ENCODE peak calls at places on chromosomes 5 and 9, in seven cellular contexts. Q is sigmoid colon, E is HCT116, M is stomach, X is transverse colon, N is K562, P is H1. S is an unnamed sample.

GRCh38 chr5:14444988-14445387 is 136.6 kb upstream of the OTULINL start:
- DNase-seq in Q (no peak), E (no peak), M (no peak), X (no peak), N (no peak), P (no peak), S (no peak)

GRCh38 chr9:68625559-68625958 is 79.5 kb upstream of the PIP5K1B start:
- DNase-seq in Q (no peak), E (no peak), M (no peak), X (no peak), N (no peak), P (no peak), S (no peak)

GRCh38 chr9:121376214-121376830 is 6.3 kb upstream of the STOM start:
- DNase-seq in Q (no peak), E (no peak), M (no peak), X (no peak), N (no peak), P (no peak), S (no peak)

GRCh38 chr9:16628421-16628820 is 242.0 kb downstream of the BNC2 start:
- DNase-seq in Q (no peak), E (no peak), M (no peak), X (no peak), N (no peak), P (no peak), S (no peak)

GRCh38 chr5:36507332-36507952 is 99.0 kb upstream of the SLC1A3 start:
- DNase-seq in Q (peak), E (peak), M (peak), X (peak), N (peak), P (no peak), S (no peak)

GRCh38 chr9:3931058-3931457 is 368.8 kb downstream of the GLIS3 start:
- DNase-seq in Q (no peak), E (no peak), M (no peak), X (no peak), N (no peak), P (no peak), S (no peak)

GRCh38 chr5:10655041-10655685 is 91.3 kb downstream of the ANKRD33B start:
- DNase-seq in Q (peak), E (no peak), M (peak), X (no peak), N (no peak), P (no peak), S (no peak)

GRCh38 chr9:85715587-85715986 is 26.2 kb downstream of the AGTPBP1 start:
- DNase-seq in Q (no peak), E (no peak), M (no peak), X (no peak), N (no peak), P (no peak), S (no peak)

GRCh38 chr5:87829214-87829551 is 416.5 kb upstream of the CCNH start:
- DNase-seq in Q (peak), E (peak), M (peak), X (no peak), N (no peak), P (no peak), S (no peak)

GRCh38 chr9:84397822-84398221 is 57.3 kb upstream of the SLC28A3 start:
- DNase-seq in Q (no peak), E (no peak), M (no peak), X (no peak), N (no peak), P (no peak), S (no peak)

GRCh38 chr9:109816490-109816889 is 36.5 kb downstream of the PALM2AKAP2 start:
- DNase-seq in Q (no peak), E (peak), M (no peak), X (no peak), N (no peak), P (no peak), S (no peak)

GRCh38 chr5:98301567-98301966 is 471.9 kb upstream of the RGMB start:
- DNase-seq in Q (no peak), E (no peak), M (no peak), X (no peak), N (no peak), P (no peak), S (no peak)

GRCh38 chr9:89790542-89791109 is 185.8 kb downstream of the GADD45G start:
- DNase-seq in Q (no peak), E (no peak), M (no peak), X (no peak), N (no peak), P (no peak), S (no peak)

GRCh38 chr5:142292249-142292648 is 32.6 kb downstream of the SPRY4 start:
- DNase-seq in Q (no peak), E (no peak), M (no peak), X (no peak), N (no peak), P (no peak), S (no peak)

GRCh38 chr5:36482812-36483211 is 123.6 kb upstream of the SLC1A3 start:
- DNase-seq in Q (no peak), E (no peak), M (no peak), X (no peak), N (no peak), P (no peak), S (no peak)

GRCh38 chr9:123282343-123283047 is 14.1 kb upstream of the STRBP start:
- DNase-seq in Q (peak), E (peak), M (peak), X (peak), N (no peak), P (no peak), S (no peak)

GRCh38 chr5:135333737-135334515 is 65.1 kb downstream of the MACROH2A1 start:
- DNase-seq in Q (peak), E (no peak), M (no peak), X (no peak), N (peak), P (no peak), S (no peak)

GRCh38 chr9:137613738-137614523 is 4.9 kb upstream of the EHMT1 start:
- DNase-seq in Q (no peak), E (no peak), M (no peak), X (no peak), N (no peak), P (no peak), S (no peak)

GRCh38 chr9:137612741-137613142 is 6.1 kb upstream of the EHMT1 start:
- DNase-seq in Q (no peak), E (no peak), M (no peak), X (no peak), N (no peak), P (no peak), S (no peak)

GRCh38 chr9:137613259-137613658 is 5.5 kb upstream of the EHMT1 start:
- DNase-seq in Q (no peak), E (no peak), M (no peak), X (no peak), N (no peak), P (no peak), S (no peak)

GRCh38 chr9:137610944-137611343 is 5.5 kb downstream of the ARRDC1 start:
- DNase-seq in Q (no peak), E (no peak), M (no peak), X (no peak), N (no peak), P (no peak), S (no peak)

DNA sequence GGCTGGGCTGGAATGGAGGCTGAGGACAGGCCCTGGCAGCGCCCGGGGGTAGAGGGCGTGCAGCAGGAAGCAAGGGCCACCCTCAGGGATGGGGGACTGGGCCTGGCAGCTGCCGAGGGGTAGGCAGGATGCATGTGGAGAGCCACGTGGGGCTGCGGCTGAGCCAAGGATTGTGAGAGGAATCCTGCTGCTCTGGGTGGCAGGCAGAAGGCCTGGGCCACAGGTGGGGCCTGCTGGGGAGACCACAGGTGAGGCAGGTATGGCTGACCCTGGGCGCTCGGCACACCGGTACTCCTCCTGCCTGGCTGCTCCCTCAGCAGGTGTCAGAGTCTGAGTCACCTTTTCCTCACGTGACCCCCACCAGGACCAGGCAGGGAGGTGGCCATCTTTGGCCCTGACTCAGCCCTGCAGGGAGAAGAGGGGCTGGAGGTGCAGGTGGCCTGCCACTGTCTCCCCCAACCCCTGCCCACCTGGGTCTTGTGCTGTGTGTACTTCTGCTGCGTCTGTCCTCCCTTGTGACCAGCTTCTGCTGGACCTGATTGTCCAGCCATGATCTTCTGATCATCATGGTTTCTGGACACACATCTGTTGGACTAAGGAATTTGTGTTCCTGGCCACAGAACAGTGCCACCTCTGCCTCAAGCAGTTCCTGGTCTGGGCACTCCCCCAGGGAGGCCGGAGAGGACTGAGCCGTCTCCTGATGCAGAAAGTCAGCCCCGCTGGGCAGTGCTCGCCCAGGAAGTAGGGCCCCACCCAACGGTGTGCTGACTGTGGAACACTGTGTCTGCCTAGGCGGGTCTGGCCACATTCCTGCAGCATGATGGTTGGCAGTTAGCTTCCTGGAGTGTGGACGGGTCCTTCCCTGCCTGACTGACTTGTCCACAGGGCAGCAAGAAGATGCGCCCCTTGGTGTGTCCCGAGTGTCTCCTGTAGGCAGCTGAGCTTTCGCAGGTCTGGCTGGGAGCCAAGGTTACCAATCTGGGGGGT is 6.4 kb downstream of the ARRDC1 start:
- DNase-seq in Q (no peak), E (peak), M (peak), X (peak), N (peak), P (no peak), S (peak)
- TF ChIP-seq POLR2A in Q (peak), E (peak), M (no peak), X (peak), N (no peak), P (peak), S (no peak)

DNA sequence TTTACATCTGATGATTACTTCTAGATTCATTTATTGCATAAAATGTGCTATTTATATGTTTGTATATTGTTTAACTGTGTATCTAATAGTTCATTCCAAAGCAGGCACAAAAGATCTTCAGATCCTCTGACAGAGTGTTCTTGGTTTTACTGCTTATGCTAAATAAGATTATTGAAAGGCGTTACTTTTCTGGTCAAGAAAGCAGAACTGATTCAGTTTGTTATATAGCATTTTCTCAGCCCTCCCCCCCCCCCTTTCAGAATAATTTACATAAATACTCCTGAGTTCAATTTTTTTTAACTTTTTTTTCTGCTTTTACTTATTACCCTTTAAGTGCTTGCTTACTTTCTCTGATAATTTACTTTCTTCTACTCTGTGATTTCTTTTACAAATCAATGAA is 15.4 kb downstream of the CDC42SE2 start:
- DNase-seq in Q (no peak), E (no peak), M (no peak), X (no peak), N (no peak), P (no peak), S (no peak)
- H3K4me3 ChIP-seq in Q (no peak), E (no peak), M (no peak), X (no peak), N (no peak), P (no peak), S (no peak)

GRCh38 chr5:163773181-163773580 is 267.8 kb downstream of the MAT2B start:
- DNase-seq in Q (no peak), E (no peak), M (no peak), X (no peak), N (no peak), P (no peak), S (no peak)

GRCh38 chr5:163766936-163767670 is 261.7 kb downstream of the MAT2B start:
- DNase-seq in Q (no peak), E (no peak), M (no peak), X (no peak), N (no peak), P (no peak), S (no peak)

DNA sequence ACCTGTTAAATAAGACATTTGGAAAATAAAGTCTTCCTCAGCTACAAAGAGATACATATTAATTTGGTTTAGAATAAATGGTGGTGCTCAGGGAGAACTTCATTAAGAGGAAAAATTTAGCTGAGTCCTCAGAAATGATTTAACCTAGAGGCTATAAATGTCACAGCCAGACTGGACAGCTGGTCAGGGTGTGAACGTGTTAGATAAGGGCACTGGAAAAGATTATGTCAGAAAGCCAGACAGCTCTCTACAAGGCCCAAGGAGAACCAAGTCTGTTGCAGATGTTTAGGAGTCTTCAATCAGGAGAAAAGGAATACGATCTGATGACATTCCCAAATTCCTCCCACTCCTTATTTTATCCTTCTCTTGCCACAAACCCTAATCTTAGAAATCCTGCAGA is 265.2 kb downstream of the MAT2B start:
- DNase-seq in Q (no peak), E (no peak), M (no peak), X (no peak), N (no peak), P (no peak), S (no peak)
- TF ChIP-seq POLR2AphosphoS5 in Q (no peak), E (no peak), M (no peak), X (no peak), N (no peak), P (no peak), S (no peak)

GRCh38 chr9:94993141-94993820 is 266.8 kb downstream of the AOPEP start:
- DNase-seq in Q (no peak), E (no peak), M (no peak), X (no peak), N (no peak), P (no peak), S (no peak)

GRCh38 chr9:94995294-94995693 is 268.8 kb downstream of the AOPEP start:
- DNase-seq in Q (no peak), E (no peak), M (no peak), X (no peak), N (no peak), P (no peak), S (no peak)

GRCh38 chr9:94990897-94991561 is 264.5 kb downstream of the AOPEP start:
- DNase-seq in Q (no peak), E (no peak), M (no peak), X (no peak), N (no peak), P (no peak), S (no peak)

GRCh38 chr9:94993821-94994165 is 267.3 kb downstream of the AOPEP start:
- DNase-seq in Q (no peak), E (no peak), M (no peak), X (no peak), N (no peak), P (no peak), S (no peak)

GRCh38 chr9:94991961-94992907 is 265.7 kb downstream of the AOPEP start:
- DNase-seq in Q (no peak), E (no peak), M (no peak), X (no peak), N (no peak), P (no peak), S (no peak)
- TF ChIP-seq POLR2A in Q (no peak), E (no peak), M (no peak), X (no peak), N (no peak), P (no peak), S (no peak)

GRCh38 chr5:172683264-172683663 is 42.2 kb downstream of the NEURL1B start:
- DNase-seq in Q (no peak), E (no peak), M (no peak), X (no peak), N (no peak), P (no peak), S (no peak)
- H3K4me3 ChIP-seq in Q (no peak), E (no peak), M (no peak), X (no peak), N (no peak), P (peak), S (no peak)

DNA sequence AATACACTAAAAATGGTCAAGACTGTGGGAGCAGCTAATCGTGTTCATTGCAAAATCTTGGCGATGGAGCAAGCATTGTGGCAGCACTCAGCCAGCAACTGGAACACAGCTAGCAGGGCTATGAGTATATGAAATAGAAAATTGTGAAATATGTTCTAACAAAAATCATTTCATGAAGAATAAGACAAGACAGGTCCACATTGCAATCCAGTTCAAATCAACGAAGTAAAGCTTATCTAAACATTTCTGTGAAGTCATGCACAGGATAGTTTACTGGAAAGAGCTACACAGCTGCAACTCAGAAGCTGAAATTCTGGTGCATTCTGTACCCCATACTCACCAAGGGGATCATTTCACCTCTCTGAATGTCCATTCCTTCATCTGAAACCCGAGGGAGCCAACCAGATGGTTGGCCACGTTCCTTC is 5.3 kb upstream of the NFIL3 start:
- DNase-seq in Q (peak), E (no peak), M (no peak), X (no peak), N (no peak), P (no peak), S (no peak)
- TF ChIP-seq POLR2AphosphoS5 in Q (no peak), E (no peak), M (peak), X (peak), N (no peak), P (no peak), S (no peak)

S was measured in vagina.